ENCODE peak calls at places on chromosomes 11 and 22, in six cellular contexts. Z, F, D, E, K and G are unnamed samples.

GRCh38 chr22:47164514-47165337 is 402.3 kb downstream of the TBC1D22A start:
- DNase-seq in E (no peak), D (no peak), F (peak), K (no peak), Z (no peak), G (no peak)

GRCh38 chr22:49975543-49976389 is 15.2 kb downstream of the PIM3 start:
- DNase-seq in K (no peak), D (peak), Z (peak), F (no peak), E (no peak), G (peak)

GRCh38 chr11:104799251-104799650 is 99.0 kb downstream of the CASP12 start:
- DNase-seq in E (no peak), Z (no peak), F (no peak), K (peak), D (no peak), G (no peak)

GRCh38 chr11:72741849-72742521 is 10.2 kb downstream of the ARAP1 start:
- DNase-seq in K (no peak), E (no peak), Z (no peak), F (no peak), D (peak), G (no peak)

GRCh38 chr11:79610139-79610538 is 169.3 kb upstream of the TENM4 start:
- DNase-seq in Z (no peak), D (no peak), F (no peak), K (no peak), E (no peak), G (no peak)

GRCh38 chr11:9735919-9736318 is 72.0 kb downstream of the SWAP70 start:
- DNase-seq in D (no peak), E (no peak), Z (no peak), F (no peak), K (no peak), G (no peak)

GRCh38 chr11:59102259-59102765 is 4.7 kb upstream of the FAM111B start:
- DNase-seq in D (peak), E (peak), K (peak), Z (peak), F (no peak), G (peak)

GRCh38 chr11:133576351-133576750 is 44.0 kb upstream of the OPCML start:
- DNase-seq in K (no peak), E (no peak), F (no peak), D (no peak), Z (no peak), G (no peak)

GRCh38 chr11:12134239-12134590 is 23.8 kb downstream of the MICAL2 start:
- DNase-seq in E (no peak), K (no peak), F (no peak), D (no peak), Z (no peak), G (no peak)

GRCh38 chr11:113684558-113684957 is 21.6 kb downstream of the TMPRSS5 start:
- DNase-seq in D (peak), E (no peak), Z (no peak), F (no peak), K (no peak), G (no peak)

GRCh38 chr11:102493524-102493923 is 37.0 kb downstream of the MMP7 start:
- DNase-seq in K (no peak), E (no peak), Z (no peak), D (no peak), F (peak), G (no peak)

GRCh38 chr11:114208371-114208770 is 87.8 kb upstream of the NNMT start:
- DNase-seq in F (no peak), D (no peak), Z (no peak), E (no peak), K (no peak), G (no peak)

GRCh38 chr22:49676783-49677494 is 150.7 kb downstream of the BRD1 start:
- DNase-seq in D (no peak), Z (no peak), K (no peak), E (no peak), F (no peak), G (no peak)

GRCh38 chr11:36702330-36703054 is 104.5 kb upstream of the RAG2 start:
- DNase-seq in F (peak), E (peak), D (peak), K (peak), Z (peak), G (peak)

GRCh38 chr11:26779466-26779865 is 57.6 kb upstream of the SLC5A12 start:
- DNase-seq in F (no peak), Z (peak), E (no peak), D (no peak), K (no peak), G (no peak)

GRCh38 chr11:61627831-61628753 is 47.2 kb upstream of the SYT7 start:
- DNase-seq in K (peak), D (peak), Z (peak), F (peak), E (peak), G (peak)

GRCh38 chr11:117857734-117858369 is 18.6 kb downstream of the FXYD6 start:
- DNase-seq in E (no peak), K (no peak), Z (no peak), D (no peak), F (no peak), G (no peak)

DNA sequence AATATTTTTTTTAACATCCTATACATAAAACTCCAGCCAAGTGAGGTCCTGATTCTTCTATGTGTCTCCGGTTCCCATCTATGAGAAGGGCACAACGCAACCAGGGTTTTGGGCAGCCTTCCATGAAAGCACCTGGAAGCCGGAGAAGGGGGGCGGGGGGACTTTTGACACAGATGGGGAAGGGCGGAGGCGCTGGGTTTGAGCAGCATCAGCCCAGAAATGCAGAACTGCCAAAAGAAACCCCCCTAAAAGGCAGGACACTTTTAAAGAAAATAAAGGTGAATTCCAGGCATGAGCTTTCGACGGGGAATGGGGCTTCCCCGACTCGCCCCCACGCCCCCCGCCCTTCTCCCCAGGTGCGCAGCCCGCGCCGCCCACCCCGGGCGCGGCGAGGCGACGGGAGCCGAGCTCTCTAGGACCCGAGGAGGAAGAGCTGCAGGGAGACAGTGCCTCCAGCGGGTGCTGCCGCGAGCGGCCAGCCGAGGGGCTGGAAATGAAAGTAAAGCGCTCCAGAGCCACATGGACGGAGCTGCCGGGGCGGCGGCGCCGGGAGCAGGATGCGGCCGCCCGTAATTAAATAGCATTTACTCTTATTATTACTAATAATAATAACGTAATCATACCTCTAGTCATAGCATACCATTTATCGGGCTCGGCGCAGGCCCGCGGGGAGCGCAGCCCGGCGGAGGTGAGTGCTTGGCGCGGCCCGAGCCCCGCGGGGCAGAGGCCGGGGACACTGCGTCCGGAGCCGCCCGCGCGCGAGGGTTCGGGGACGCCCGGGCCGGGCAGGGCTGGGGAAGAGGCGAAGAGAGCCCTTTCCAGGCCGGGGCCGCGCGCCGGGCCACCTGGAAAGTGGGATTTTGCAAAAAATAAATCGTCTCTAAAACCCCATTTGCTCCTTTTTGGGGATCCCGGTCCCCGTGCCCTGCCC is at the start of gene ZC3H7B:
- DNase-seq in K (peak), E (peak), F (peak), D (peak), Z (peak), G (peak)
- TF ChIP-seq CTCF in K (peak), E (peak), F (peak), D (peak), Z (peak), G (peak)

GRCh38 chr22:19488884-19489843 is 9.4 kb downstream of the CDC45 start:
- DNase-seq in D (peak), K (no peak), Z (peak), F (no peak), E (no peak), G (no peak)
- TF ChIP-seq CTCF in D (peak), K (peak), Z (no peak), F (no peak), E (no peak), G (no peak)

DNA sequence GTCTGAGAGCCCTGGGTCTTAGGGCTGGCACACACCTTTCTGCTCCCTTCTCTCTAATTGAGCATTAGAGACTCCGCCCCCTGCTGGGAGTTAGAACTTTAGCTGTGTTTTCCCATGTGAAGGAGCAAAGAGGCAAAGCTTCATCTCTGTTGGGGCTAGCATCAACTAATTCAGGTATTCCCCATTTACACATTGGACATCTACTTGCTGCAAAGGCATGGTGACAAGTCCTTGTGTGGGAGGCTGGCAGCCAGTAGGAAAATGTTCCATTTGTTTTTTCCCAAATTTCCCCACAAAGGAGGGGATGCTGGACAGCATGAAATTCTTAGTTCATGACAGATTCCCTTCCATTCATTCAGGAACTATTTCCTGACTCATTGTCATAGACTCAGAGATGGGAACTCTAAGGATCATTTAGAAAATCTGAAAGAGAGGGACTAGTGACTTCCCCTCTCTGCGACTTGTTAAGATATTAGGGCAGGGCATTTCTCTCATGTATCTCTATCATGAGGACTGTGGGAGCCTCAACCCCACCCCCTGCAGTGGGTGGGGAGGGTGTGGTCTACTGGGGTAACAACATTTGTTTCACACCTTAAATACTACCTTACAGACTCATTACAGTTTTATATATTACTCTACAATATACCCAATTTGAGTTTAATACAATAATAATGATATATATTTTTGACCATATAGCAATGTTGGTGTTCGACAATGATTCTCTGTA is 3.7 kb downstream of the CD44 start:
- DNase-seq in E (no peak), F (peak), Z (peak), K (peak), D (peak), G (no peak)
- TF ChIP-seq CTCF in E (no peak), F (peak), Z (peak), K (peak), D (no peak), G (peak)

GRCh38 chr22:37735054-37735453 is 38.2 kb downstream of the TRIOBP start:
- DNase-seq in E (peak), K (no peak), Z (peak), F (peak), D (no peak), G (no peak)
- TF ChIP-seq CTCF in E (peak), K (no peak), Z (peak), F (peak), D (peak), G (no peak)

DNA sequence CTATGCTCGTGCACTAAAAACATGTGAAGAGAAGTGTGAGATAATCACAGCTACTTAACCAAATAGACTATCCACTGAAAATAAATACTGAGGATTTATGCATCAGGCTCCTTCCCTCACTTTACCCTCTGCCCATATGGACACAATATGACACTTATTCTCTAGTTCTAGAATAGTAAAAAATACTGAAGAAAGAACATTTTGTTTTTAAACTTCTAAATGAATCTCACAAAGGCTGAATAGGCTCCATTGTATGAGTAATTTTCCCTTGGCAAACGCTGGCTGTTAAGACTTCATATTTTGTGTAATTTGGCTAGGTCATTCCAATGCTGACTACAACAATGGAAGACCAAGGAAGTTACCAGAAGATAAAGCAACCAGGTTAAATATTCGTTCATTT is 9.9 kb downstream of the HPS5 start:
- DNase-seq in E (no peak), F (no peak), K (no peak), D (peak), Z (peak), G (no peak)
- TF ChIP-seq CTCF in E (no peak), F (no peak), K (no peak), D (no peak), Z (no peak), G (no peak)

GRCh38 chr11:107999759-108000455 is 8.8 kb upstream of the CUL5 start:
- DNase-seq in E (peak), F (peak), K (peak), D (peak), Z (peak), G (peak)
- TF ChIP-seq CTCF in E (peak), F (peak), K (peak), D (peak), Z (peak), G (peak)